ENCODE peak calls at places on chromosomes 6 and 20, in nine cellular contexts. Z, L, Q, U, Y, B, D, A and O are unnamed samples.

GRCh38 chr6:113694278-113695077 is 162.7 kb upstream of the MARCKS start:
- DNase-seq in Z (no peak), L (no peak), Q (no peak), U (no peak), Y (peak), B (no peak), D (no peak), A (no peak), O (no peak)

GRCh38 chr6:2765896-2766766 is 938 bp downstream of the WRNIP1 start:
- DNase-seq in Z (peak), L (peak), Q (no peak), U (peak), Y (peak), B (peak), D (peak), A (no peak), O (peak)

GRCh38 chr6:127111526-127111925 is 6.9 kb upstream of the RSPO3 start:
- DNase-seq in Z (no peak), L (no peak), Q (no peak), U (no peak), Y (no peak), B (no peak), D (no peak), A (no peak), O (no peak)

GRCh38 chr20:38961530-38962043 is 557 bp upstream of the DHX35 start:
- DNase-seq in Z (no peak), L (no peak), Q (no peak), U (no peak), Y (no peak), B (no peak), D (no peak), A (no peak), O (no peak)

GRCh38 chr6:35086636-35087360 is 54.3 kb downstream of the TCP11 start:
- DNase-seq in Z (no peak), L (peak), Q (no peak), U (peak), Y (no peak), B (no peak), D (no peak), A (no peak), O (no peak)

GRCh38 chr6:137736919-137737318 is 130.1 kb upstream of the TNFAIP3 start:
- DNase-seq in Z (no peak), L (no peak), Q (no peak), U (no peak), Y (no peak), B (no peak), D (no peak), A (no peak), O (no peak)

GRCh38 chr20:31617432-31618104 is 12.5 kb downstream of the ID1 start:
- DNase-seq in Z (no peak), L (no peak), Q (peak), U (no peak), Y (no peak), B (no peak), D (no peak), A (no peak), O (no peak)

GRCh38 chr6:107198631-107199416 is 83.5 kb upstream of the BEND3 start:
- DNase-seq in Z (no peak), L (no peak), Q (no peak), U (no peak), Y (no peak), B (no peak), D (no peak), A (no peak), O (no peak)

GRCh38 chr6:159601211-159601610 is 91.8 kb downstream of the SOD2 start:
- DNase-seq in Z (no peak), L (no peak), Q (no peak), U (no peak), Y (no peak), B (no peak), D (no peak), A (no peak), O (no peak)

GRCh38 chr6:180295-180694 is 112.0 kb upstream of the DUSP22 start:
- DNase-seq in Z (no peak), L (no peak), Q (peak), U (no peak), Y (no peak), B (no peak), D (no peak), A (no peak), O (peak)